ENCODE peak calls at places on chromosome 9, in five cellular contexts. Z, K, V, L and J are unnamed samples.

GRCh38 chr9:92648447-92649406 is 21.2 kb downstream of the IPPK start:
- DNase-seq in K (no peak), L (no peak), V (no peak), Z (no peak), J (peak; percentile 49)

GRCh38 chr9:38355115-38355514 is 37.4 kb upstream of the ALDH1B1 start:
- DNase-seq in V (no peak), K (no peak), L (no peak), Z (no peak), J (no peak)

GRCh38 chr9:113454914-113455761 is 8.4 kb upstream of the RGS3 start:
- DNase-seq in L (peak; percentile 70), V (peak; percentile 69), Z (no peak), K (peak; percentile 30), J (no peak)

GRCh38 chr9:128011071-128011817 is 30.5 kb upstream of the EEIG1 start:
- DNase-seq in V (no peak), K (no peak), L (peak; percentile 51), Z (no peak), J (no peak)

GRCh38 chr9:99907208-99907532 is 716 bp downstream of the STX17 start:
- DNase-seq in Z (no peak), L (no peak), K (no peak), V (no peak), J (no peak)

GRCh38 chr9:77156646-77157371 is 20.5 kb upstream of the VPS13A start:
- DNase-seq in K (no peak), Z (no peak), V (no peak), L (no peak), J (no peak)

GRCh38 chr9:121537283-121537682 is 37.6 kb upstream of the GGTA1 start:
- DNase-seq in V (peak; percentile 33), Z (no peak), L (no peak), K (no peak), J (no peak)

GRCh38 chr9:95048225-95049087 is 269.1 kb downstream of the FANCC start:
- DNase-seq in Z (peak; percentile 92), K (peak; percentile 84), L (peak; percentile 73), V (peak; percentile 85), J (no peak)

GRCh38 chr9:82154573-82154972 is 166.0 kb downstream of the SPATA31D1 start:
- DNase-seq in K (no peak), V (no peak), L (no peak), Z (no peak), J (no peak)

GRCh38 chr9:14383296-14383695 is 69.4 kb upstream of the NFIB start:
- DNase-seq in Z (no peak), L (peak; percentile 49), V (no peak), K (peak; percentile 1), J (no peak)

GRCh38 chr9:134961331-134962064 is 43.8 kb upstream of the FCN1 start:
- DNase-seq in Z (no peak), K (no peak), L (no peak), V (no peak), J (peak; percentile 64)

GRCh38 chr9:113589407-113589806 is 125.9 kb downstream of the RGS3 start:
- DNase-seq in V (no peak), L (peak; percentile 71), Z (no peak), K (no peak), J (no peak)

GRCh38 chr9:109512170-109512756 is 14.2 kb upstream of the PTPN3 start:
- DNase-seq in K (no peak), V (no peak), L (no peak), Z (no peak), J (no peak)

GRCh38 chr9:128628471-128629048 is 28.1 kb downstream of the DYNC2I2 start:
- DNase-seq in L (peak; percentile 90), Z (peak; percentile 46), V (peak; percentile 44), K (no peak), J (no peak)

GRCh38 chr9:77830618-77831285 is 182.6 kb upstream of the GNA14 start:
- DNase-seq in Z (no peak), K (no peak), L (no peak), V (no peak), J (no peak)

GRCh38 chr9:87883990-87884389 is 1.3 kb downstream of the SPATA31E1 start:
- DNase-seq in Z (no peak), L (no peak), K (peak; percentile 10), V (no peak), J (peak; percentile 67)

GRCh38 chr9:22036866-22037626 is 27.9 kb upstream of the CDKN2B start:
- DNase-seq in V (no peak), Z (peak; percentile 85), K (no peak), L (no peak), J (no peak)

GRCh38 chr9:135075234-135076142 is 12.0 kb upstream of the OLFM1 start:
- DNase-seq in K (peak; percentile 28), L (peak; percentile 69), Z (peak; percentile 32), V (peak; percentile 29), J (no peak)

GRCh38 chr9:19409406-19410194 is 791 bp downstream of the ACER2 start:
- DNase-seq in L (peak; percentile 68), K (peak; percentile 32), V (no peak), Z (peak; percentile 36), J (no peak)

GRCh38 chr9:19410594-19410993 is 1.8 kb downstream of the ACER2 start:
- DNase-seq in L (no peak), Z (no peak), K (no peak), V (no peak), J (no peak)

GRCh38 chr9:19410195-19410503 is 1.3 kb downstream of the ACER2 start:
- DNase-seq in L (no peak), K (no peak), V (no peak), Z (no peak), J (no peak)

GRCh38 chr9:19408316-19408692 is 505 bp upstream of the ACER2 start:
- DNase-seq in L (peak; percentile 82), V (no peak), Z (no peak), K (no peak), J (no peak)

DNA sequence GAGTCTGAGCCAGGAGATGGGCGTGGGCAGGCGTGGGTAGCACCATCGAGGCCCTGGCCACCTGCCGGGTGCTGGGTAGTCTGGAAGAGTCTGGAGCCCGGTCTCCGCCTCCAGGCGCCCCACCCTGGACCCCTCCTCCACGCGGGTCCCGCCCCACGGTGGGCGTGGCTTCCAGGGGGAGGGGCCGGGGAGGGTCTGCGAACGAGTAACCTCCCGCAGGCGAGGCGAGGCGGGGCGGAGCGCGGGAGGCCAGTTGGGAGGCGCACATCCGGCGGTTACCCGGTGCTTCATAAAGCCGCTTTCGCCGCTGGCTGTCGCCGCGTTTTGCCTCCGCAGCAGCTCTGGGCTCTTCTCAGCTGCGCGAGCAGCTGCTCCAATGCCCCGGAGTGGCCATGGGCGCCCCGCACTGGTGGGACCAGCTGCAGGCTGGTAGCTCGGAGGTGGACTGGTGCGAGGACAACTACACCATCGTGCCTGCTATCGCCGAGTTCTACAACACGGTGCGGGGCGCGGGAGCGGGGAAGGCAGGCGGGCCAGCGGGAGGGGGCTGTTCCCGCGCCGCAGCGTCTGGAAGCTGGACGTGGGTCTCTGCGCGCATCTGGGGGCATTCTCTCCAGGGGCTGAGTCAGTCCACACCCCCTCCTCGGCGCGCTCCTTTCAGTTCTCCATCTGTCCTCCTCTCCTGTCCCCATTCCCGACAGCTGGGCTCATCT is at the start of gene ACER2:
- DNase-seq in Z (peak; percentile 93), K (peak; percentile 92), L (peak; percentile 97), V (peak; percentile 98), J (peak; percentile 96)
- TF ChIP-seq CTCF in Z (no peak), K (no peak), L (no peak), V (no peak), J (peak; percentile 28)

GRCh38 chr9:124040935-124041816 is 29.6 kb downstream of the LHX2 start:
- DNase-seq in Z (no peak), L (peak; percentile 51), K (peak; percentile 49), V (peak; percentile 65), J (no peak)
- TF ChIP-seq CTCF in Z (peak; percentile 96), L (peak; percentile 85), K (peak; percentile 89), V (no peak), J (peak; percentile 99)

GRCh38 chr9:70586506-70586905 is 172.0 kb upstream of the KLF9 start:
- DNase-seq in V (no peak), L (no peak), K (no peak), Z (no peak), J (no peak)
- TF ChIP-seq CTCF in V (no peak), L (no peak), K (no peak), Z (no peak), J (no peak)

DNA sequence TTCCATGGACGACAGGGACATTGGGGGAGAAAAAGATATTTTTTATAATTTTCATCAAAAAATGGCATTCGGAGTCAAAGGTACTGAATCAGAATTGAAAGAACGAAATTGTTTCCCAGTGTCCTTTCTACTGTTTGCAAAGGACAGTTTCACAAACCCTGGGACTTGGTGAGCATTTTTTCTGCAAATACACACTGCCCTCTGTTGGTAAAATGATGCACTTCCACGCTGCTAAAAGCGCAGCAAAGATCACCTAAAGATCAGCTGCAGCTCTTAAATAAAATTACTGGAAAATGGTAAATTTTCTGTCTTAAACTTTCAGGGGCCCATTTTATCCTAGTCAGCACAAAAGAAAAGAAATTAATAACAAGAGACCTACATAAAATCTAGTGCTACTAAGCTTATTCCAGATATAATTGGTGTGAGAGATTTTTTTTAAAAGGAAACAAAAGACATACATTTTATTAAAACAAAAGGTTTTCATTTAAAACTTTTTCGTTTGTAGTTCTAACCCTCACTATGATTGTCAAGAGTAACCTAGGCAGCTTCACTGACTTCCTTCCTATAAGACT is 566.0 kb downstream of the CAAP1 start:
- DNase-seq in V (no peak), K (peak; percentile 12), L (no peak), Z (peak; percentile 21), J (no peak)
- TF ChIP-seq CTCF in V (no peak), K (peak; percentile 15), L (peak; percentile 65), Z (peak; percentile 94), J (peak; percentile 94)

GRCh38 chr9:129851821-129852220 is 16.6 kb downstream of the USP20 start:
- DNase-seq in V (no peak), Z (no peak), L (no peak), K (no peak), J (no peak)
- TF ChIP-seq CTCF in V (no peak), Z (no peak), L (no peak), K (no peak), J (no peak)